ENCODE peak calls at places on chromosome 18, in eight cellular contexts. M is gastrocnemius medialis, B is OCI-LY7, K is astrocyte of the cerebellum, R is Panc1, J is cardiac fibroblast, U is thoracic aorta, N is endodermal cell. L is an unnamed sample.

GRCh38 chr18:12278765-12279682 is 24.9 kb downstream of the CIDEA start:
- DNase-seq in M (peak; percentile 65), B (no peak), K (peak; percentile 84), R (no peak), J (peak; percentile 98), U (peak; percentile 74), N (peak; percentile 94), L (no peak)

GRCh38 chr18:61531182-61531581 is 198.0 kb downstream of the CDH20 start:
- DNase-seq in M (no peak), B (no peak), K (no peak), R (no peak), J (peak; percentile 22), U (no peak), N (no peak), L (no peak)

GRCh38 chr18:76558881-76559667 is 64.0 kb upstream of the ZNF516 start:
- DNase-seq in M (no peak), B (no peak), K (no peak), R (no peak), J (no peak), U (no peak), N (peak; percentile 33), L (no peak)

GRCh38 chr18:446941-447560 is 53.5 kb downstream of the COLEC12 start:
- DNase-seq in M (no peak), B (no peak), K (no peak), R (no peak), J (peak; percentile 60), U (no peak), N (no peak), L (no peak)

GRCh38 chr18:56575819-56576663 is 62.4 kb downstream of the TXNL1 start:
- DNase-seq in M (no peak), B (peak; percentile 33), K (peak; percentile 60), R (peak; percentile 15), J (peak; percentile 82), U (no peak), N (no peak), L (no peak)

GRCh38 chr18:77711096-77711495 is 461.4 kb downstream of the GALR1 start:
- DNase-seq in M (no peak), B (peak; percentile 8), K (no peak), R (no peak), J (peak; percentile 7), U (no peak), N (no peak), L (no peak)

GRCh38 chr18:9221040-9221439 is 84.5 kb downstream of the ANKRD12 start:
- DNase-seq in M (no peak), B (no peak), K (no peak), R (no peak), J (no peak), U (no peak), N (no peak), L (peak; percentile 37)

GRCh38 chr18:2909431-2910140 is 62.8 kb downstream of the EMILIN2 start:
- DNase-seq in M (no peak), B (no peak), K (no peak), R (no peak), J (no peak), U (no peak), N (peak; percentile 22), L (no peak)

GRCh38 chr18:59624384-59624760 is 72.9 kb downstream of the CCBE1 start:
- DNase-seq in M (peak; percentile 35), B (no peak), K (no peak), R (no peak), J (peak; percentile 46), U (no peak), N (no peak), L (no peak)

GRCh38 chr18:59079264-59079972 is 60.3 kb upstream of the SEC11C start:
- DNase-seq in M (no peak), B (no peak), K (no peak), R (no peak), J (no peak), U (no peak), N (no peak), L (no peak)

GRCh38 chr18:26335139-26335933 is 109.1 kb downstream of the TAF4B start:
- DNase-seq in M (no peak), B (no peak), K (no peak), R (no peak), J (no peak), U (no peak), N (no peak), L (peak; percentile 12)

GRCh38 chr18:77359561-77360314 is 110.1 kb downstream of the GALR1 start:
- DNase-seq in M (no peak), B (no peak), K (no peak), R (no peak), J (no peak), U (no peak), N (no peak), L (no peak)

GRCh38 chr18:33114749-33115148 is 325.8 kb downstream of the CCDC178 start:
- DNase-seq in M (no peak), B (no peak), K (no peak), R (no peak), J (no peak), U (no peak), N (no peak), L (no peak)

GRCh38 chr18:45628979-45629958 is 14.0 kb downstream of the SLC14A2 start:
- DNase-seq in M (no peak), B (no peak), K (no peak), R (no peak), J (peak; percentile 62), U (no peak), N (peak; percentile 41), L (no peak)

GRCh38 chr18:35736696-35737095 is 155.2 kb downstream of the GALNT1 start:
- DNase-seq in M (no peak), B (no peak), K (peak; percentile 55), R (no peak), J (no peak), U (no peak), N (no peak), L (no peak)

GRCh38 chr18:55868909-55869308 is 280.9 kb upstream of the TCF4 start:
- DNase-seq in M (no peak), B (no peak), K (no peak), R (no peak), J (peak; percentile 62), U (no peak), N (no peak), L (no peak)

GRCh38 chr18:35605686-35606417 is 24.3 kb downstream of the GALNT1 start:
- DNase-seq in M (no peak), B (no peak), K (no peak), R (no peak), J (peak; percentile 64), U (no peak), N (no peak), L (no peak)

GRCh38 chr18:62138836-62139235 is 48.0 kb downstream of the PIGN start:
- DNase-seq in M (no peak), B (no peak), K (no peak), R (no peak), J (no peak), U (no peak), N (no peak), L (no peak)

GRCh38 chr18:47752796-47753645 is 177.4 kb downstream of the SMAD2 start:
- DNase-seq in M (no peak), B (no peak), K (no peak), R (no peak), J (no peak), U (no peak), N (no peak), L (no peak)

GRCh38 chr18:47755102-47755456 is 175.4 kb downstream of the SMAD2 start:
- DNase-seq in M (no peak), B (no peak), K (no peak), R (no peak), J (no peak), U (no peak), N (no peak), L (no peak)

GRCh38 chr18:47756364-47757016 is 174.0 kb downstream of the SMAD2 start:
- DNase-seq in M (peak; percentile 27), B (peak; percentile 34), K (no peak), R (no peak), J (peak; percentile 59), U (no peak), N (peak; percentile 94), L (no peak)

GRCh38 chr18:47754311-47755101 is 176.0 kb downstream of the SMAD2 start:
- DNase-seq in M (no peak), B (peak; percentile 20), K (no peak), R (no peak), J (peak; percentile 14), U (no peak), N (peak; percentile 98), L (no peak)

GRCh38 chr18:47758000-47758399 is 172.5 kb downstream of the SMAD2 start:
- DNase-seq in M (no peak), B (peak; percentile 2), K (no peak), R (no peak), J (peak; percentile 5), U (no peak), N (peak; percentile 28), L (no peak)
- TF ChIP-seq CTCF in M (no peak), B (peak; percentile 54), K (peak; percentile 14), R (peak; percentile 29), J (peak; percentile 45), U (no peak), N (peak; percentile 72), L (peak; percentile 48)

DNA sequence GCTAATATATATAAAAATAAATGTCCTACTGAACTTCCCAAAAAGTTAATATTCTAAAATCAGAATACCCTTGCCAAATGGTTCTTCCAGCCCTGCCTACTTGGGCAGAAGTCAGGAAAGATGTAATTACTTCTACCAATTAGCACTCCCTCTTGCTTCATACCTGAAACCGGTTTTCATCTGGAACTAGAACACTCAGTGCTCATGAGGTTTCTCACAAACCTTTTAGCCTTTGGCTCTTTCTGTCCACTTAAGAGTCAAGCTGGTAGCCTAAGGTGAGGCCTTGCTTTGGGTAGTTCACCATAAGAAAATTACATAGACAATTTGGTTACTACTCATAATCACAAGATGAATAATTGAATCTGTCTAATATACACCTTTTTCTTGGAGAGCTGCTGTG is 4.1 kb downstream of the DSG3 start:
- DNase-seq in M (no peak), B (no peak), K (no peak), R (no peak), J (no peak), U (no peak), N (no peak), L (no peak)
- H3K4me3 ChIP-seq in M (no peak overlapping the region), B (no peak overlapping the region), K (no peak overlapping the region), R (no peak overlapping the region), J (no peak overlapping the region), U (no peak overlapping the region), N (no peak overlapping the region), L (no peak overlapping the region)

GRCh38 chr18:66708631-66709030 is 104.7 kb upstream of the CDH19 start:
- DNase-seq in M (no peak), B (no peak), K (no peak), R (no peak), J (no peak), U (no peak), N (no peak), L (no peak)
- TF ChIP-seq CTCF in M (no peak), B (no peak), K (no peak), R (no peak), J (no peak), U (no peak), N (no peak), L (no peak)

DNA sequence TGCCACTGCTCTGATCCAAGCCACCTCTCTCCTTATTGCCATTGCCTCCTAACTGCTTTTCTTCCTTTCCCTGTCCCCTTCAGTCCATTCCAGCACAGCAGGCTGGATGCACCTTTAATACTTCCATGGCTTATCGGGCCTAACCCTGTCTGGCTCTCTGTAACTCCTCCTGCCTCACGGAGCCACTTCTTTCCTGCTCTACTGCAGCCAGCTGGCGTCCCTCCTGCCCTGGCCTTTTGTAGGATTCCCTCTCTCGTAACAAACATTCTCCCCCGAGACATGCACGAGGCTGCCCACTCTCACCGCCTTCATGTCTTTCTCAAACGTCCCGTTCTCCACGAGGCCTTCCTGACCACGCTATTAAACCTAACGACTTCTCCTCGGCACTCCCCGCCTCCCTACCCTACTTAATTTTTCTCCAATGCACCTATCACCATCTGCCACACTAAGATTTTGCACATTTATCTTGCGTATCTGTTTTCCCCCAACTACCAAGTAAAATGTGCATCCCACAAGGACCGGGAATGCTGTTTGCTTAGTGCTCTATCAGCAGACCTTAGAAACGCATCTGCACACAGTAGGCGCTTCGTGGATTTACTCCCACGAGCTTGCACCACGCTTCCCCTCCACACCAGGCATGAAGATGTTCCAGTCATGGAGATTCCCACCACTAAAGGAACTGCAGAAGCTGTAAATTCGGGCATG is 728 bp upstream of the C18orf63 start:
- DNase-seq in M (no peak), B (no peak), K (no peak), R (no peak), J (no peak), U (no peak), N (no peak), L (no peak)
- H3K4me3 ChIP-seq in M (no peak overlapping the region), B (no peak overlapping the region), K (no peak overlapping the region), R (no peak overlapping the region), J (no peak overlapping the region), U (no peak overlapping the region), N (no peak overlapping the region), L (no peak overlapping the region)

L was measured in epithelial cell of proximal tubule.